ENCODE peak calls at places on chromosomes 12 and 14, in seven cellular contexts. D, I, F, E, O, U and J are unnamed samples.

GRCh38 chr14:32403688-32404087 is 74.6 kb downstream of the AKAP6 start:
- DNase-seq in D (no peak), O (no peak), E (no peak), U (no peak), I (no peak), F (no peak), J (no peak)

GRCh38 chr12:47828967-47829482 is 9.3 kb upstream of the HDAC7 start:
- DNase-seq in F (peak; percentile 54), U (peak; percentile 77), E (peak; percentile 59), O (peak; percentile 92), D (peak; percentile 72), I (peak; percentile 96), J (peak; percentile 97)

GRCh38 chr14:42563313-42563712 is 956.6 kb downstream of the LRFN5 start:
- DNase-seq in O (no peak), E (no peak), U (no peak), F (no peak), D (no peak), I (no peak), J (no peak)

GRCh38 chr12:77213316-77213715 is 147.9 kb upstream of the E2F7 start:
- DNase-seq in D (no peak), E (no peak), F (no peak), U (no peak), O (no peak), I (no peak), J (no peak)

GRCh38 chr14:75926431-75926830 is 55.4 kb downstream of the TGFB3 start:
- DNase-seq in U (no peak), E (no peak), O (no peak), D (no peak), I (no peak), F (no peak), J (no peak)

GRCh38 chr12:29726321-29726692 is 57.4 kb downstream of the TMTC1 start:
- DNase-seq in I (no peak), O (no peak), F (no peak), E (peak; percentile 38), U (no peak), D (no peak), J (no peak)

GRCh38 chr12:54134850-54135249 is 53.9 kb downstream of the SMUG1 start:
- DNase-seq in O (no peak), D (no peak), F (no peak), U (no peak), I (no peak), E (no peak), J (no peak)

GRCh38 chr12:60197589-60197988 is 601.8 kb downstream of the SLC16A7 start:
- DNase-seq in I (no peak), F (no peak), E (peak; percentile 77), D (no peak), U (no peak), O (no peak), J (no peak)

GRCh38 chr12:120119395-120119973 is 2.9 kb upstream of the RAB35 start:
- DNase-seq in O (no peak), E (peak; percentile 90), F (no peak), U (no peak), I (no peak), D (peak; percentile 51), J (no peak)

GRCh38 chr14:96053600-96054381 is 14.6 kb downstream of the C14orf132 start:
- DNase-seq in E (peak; percentile 99), D (no peak), I (peak; percentile 91), U (peak; percentile 62), F (no peak), O (peak; percentile 78), J (peak; percentile 76)

GRCh38 chr14:75402867-75403413 is 24.9 kb upstream of the JDP2 start:
- DNase-seq in E (no peak), D (no peak), F (no peak), U (no peak), I (no peak), O (no peak), J (peak; percentile 60)

GRCh38 chr12:59632408-59632807 is 36.6 kb downstream of the SLC16A7 start:
- DNase-seq in U (no peak), D (no peak), I (no peak), E (no peak), O (no peak), F (no peak), J (no peak)

GRCh38 chr12:126191037-126191891 is 1126.0 kb downstream of the AACS start:
- DNase-seq in U (no peak), O (no peak), E (no peak), F (peak; percentile 82), I (no peak), D (no peak), J (no peak)

GRCh38 chr12:112546996-112547395 is 128.2 kb downstream of the PTPN11 start:
- DNase-seq in E (no peak), U (no peak), D (no peak), F (no peak), I (no peak), O (no peak), J (no peak)

GRCh38 chr12:12398026-12398859 is 41.4 kb downstream of the BORCS5 start:
- DNase-seq in E (peak; percentile 97), U (peak; percentile 60), D (peak; percentile 90), O (peak; percentile 83), I (peak; percentile 88), F (peak; percentile 54), J (peak; percentile 77)

GRCh38 chr12:40192704-40193255 is 32.0 kb upstream of the LRRK2 start:
- DNase-seq in I (no peak), O (no peak), E (no peak), F (no peak), D (no peak), U (peak; percentile 80), J (no peak)

GRCh38 chr12:46617167-46617566 is 208.6 kb downstream of the SLC38A4 start:
- DNase-seq in U (no peak), E (peak; percentile 70), I (peak; percentile 78), O (peak; percentile 55), F (no peak), D (no peak), J (no peak)

GRCh38 chr12:41514907-41515306 is 326.8 kb downstream of the PDZRN4 start:
- DNase-seq in U (no peak), D (no peak), F (no peak), E (no peak), I (no peak), O (no peak), J (no peak)

GRCh38 chr14:69543341-69544249 is 31.1 kb downstream of the CCDC177 start:
- DNase-seq in I (no peak), E (peak; percentile 93), O (peak; percentile 21), U (peak; percentile 69), D (peak; percentile 39), F (no peak), J (no peak)

GRCh38 chr14:103862393-103862782 is 15.0 kb upstream of the PPP1R13B start:
- DNase-seq in D (no peak), E (no peak), F (no peak), U (peak; percentile 73), I (no peak), O (no peak), J (no peak)

GRCh38 chr14:78598046-78598652 is 428.0 kb downstream of the NRXN3 start:
- DNase-seq in F (peak; percentile 44), E (peak; percentile 26), O (peak; percentile 18), I (peak; percentile 63), D (peak; percentile 68), U (peak; percentile 63), J (no peak)
- TF ChIP-seq CTCF in F (peak; percentile 87), E (peak; percentile 87), O (peak; percentile 43), I (peak; percentile 26), D (peak; percentile 79), U (peak; percentile 81), J (no peak)

DNA sequence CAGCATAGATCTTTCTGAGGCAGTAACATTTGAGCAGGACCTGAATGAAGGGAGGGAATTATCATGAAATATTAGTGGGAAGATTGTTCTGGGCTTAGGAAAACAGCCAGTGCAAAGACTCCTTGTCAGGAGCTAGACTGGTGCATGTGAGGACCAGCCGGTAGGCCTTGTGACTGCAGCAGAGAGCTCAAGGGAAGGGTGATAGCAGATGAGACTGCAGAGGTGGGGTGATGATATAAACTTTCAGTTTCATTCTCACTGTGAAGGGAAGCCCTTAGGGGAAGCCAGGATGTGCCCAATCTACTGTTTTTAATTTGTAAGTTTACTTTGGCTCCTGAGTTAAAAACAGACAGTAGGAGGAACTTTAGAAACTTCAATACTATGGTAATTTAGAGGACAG is 12.4 kb downstream of the IL22 start:
- DNase-seq in D (no peak), F (no peak), O (no peak), I (no peak), E (peak; percentile 57), U (peak; percentile 71), J (no peak)
- TF ChIP-seq POLR2A in D (no peak), F (no peak), O (no peak), I (no peak), E (no peak), U (no peak), J (no peak)

DNA sequence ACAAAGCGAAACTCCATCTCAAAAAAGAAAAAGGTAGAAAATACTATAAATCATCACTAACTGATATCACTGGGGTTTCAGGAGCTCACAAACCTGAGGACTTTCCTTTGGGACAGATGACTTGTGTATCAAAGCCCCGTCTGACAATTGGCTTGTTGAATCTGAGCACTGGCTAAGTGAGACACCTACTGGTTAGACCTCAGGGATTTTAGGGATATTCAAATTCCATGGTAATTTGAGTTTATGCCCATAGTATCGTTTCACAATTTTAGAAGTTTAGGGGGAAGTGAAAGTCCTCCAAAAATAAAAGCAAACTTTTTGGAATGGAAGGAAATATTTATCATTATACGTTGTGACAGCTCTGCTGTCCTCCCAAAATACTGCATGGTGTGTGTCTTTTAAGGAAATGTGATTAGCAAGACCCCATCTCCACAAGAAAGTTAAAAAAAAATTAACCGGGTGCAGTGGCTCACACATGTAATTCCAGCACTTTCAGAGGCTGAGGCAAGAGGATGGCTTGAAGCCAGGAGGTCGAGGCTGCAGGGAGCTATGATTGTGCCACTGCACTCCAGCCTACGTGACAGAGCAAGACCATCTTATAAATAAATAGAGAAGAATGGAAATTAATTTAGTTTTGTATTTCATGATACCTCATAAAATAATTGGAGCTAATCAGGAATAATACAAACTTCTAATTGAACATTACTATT is 49.2 kb downstream of the FBXL14 start:
- DNase-seq in U (no peak), F (no peak), I (no peak), E (peak; percentile 43), D (no peak), O (no peak), J (no peak)
- TF ChIP-seq CTCF in U (peak; percentile 28), F (no peak), I (no peak), E (peak; percentile 33), D (peak; percentile 52), O (no peak), J (no peak)

GRCh38 chr12:94042321-94042720 is 106.1 kb upstream of the PLXNC1 start:
- DNase-seq in U (no peak), O (no peak), F (no peak), I (no peak), D (no peak), E (no peak), J (no peak)
- TF ChIP-seq POLR2A in U (no peak), O (no peak), F (no peak), I (no peak), D (no peak), E (no peak), J (no peak)

DNA sequence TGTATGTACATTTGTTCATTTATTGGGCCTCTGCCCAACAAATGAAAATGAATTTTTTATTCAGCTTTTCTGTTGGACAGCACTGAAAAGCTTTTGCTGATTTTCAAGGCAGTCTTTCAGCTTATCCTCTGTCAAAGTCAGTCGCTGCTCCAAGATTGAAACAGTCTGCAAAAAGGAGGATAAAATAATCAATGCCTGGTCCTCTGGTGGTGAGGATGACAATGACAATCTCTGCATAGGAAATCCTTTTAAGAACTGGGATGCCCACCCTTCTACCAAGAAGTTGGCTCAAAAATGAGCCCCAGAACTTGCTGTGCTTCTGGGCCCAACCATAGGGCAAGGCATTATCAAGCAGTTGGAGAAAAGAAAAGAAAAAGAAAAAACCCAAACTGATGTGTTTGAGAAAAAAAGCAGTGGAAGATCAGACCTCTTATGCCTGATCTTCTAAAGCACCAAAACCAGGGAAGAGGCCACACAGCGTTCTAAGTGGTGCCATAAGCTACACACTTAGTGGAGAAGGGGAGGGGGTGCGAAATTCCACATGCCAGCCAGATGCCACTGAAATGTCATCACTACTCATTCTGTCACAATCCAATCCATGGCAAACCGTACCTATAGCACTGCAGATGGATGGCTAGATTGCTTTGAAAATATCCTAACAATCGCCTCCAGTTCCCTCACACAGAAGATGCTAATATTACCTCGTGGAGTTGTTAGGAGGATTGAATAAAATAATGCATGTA is 69.0 kb upstream of the DUSP6 start:
- DNase-seq in O (no peak), U (no peak), E (no peak), I (no peak), D (no peak), F (no peak), J (no peak)
- TF ChIP-seq CTCF in O (no peak), U (peak; percentile 32), E (no peak), I (no peak), D (no peak), F (no peak), J (no peak)